ENCODE peak calls at places on chromosomes 2 and 18, in eight cellular contexts. One of them, this sample, is unnamed.

GRCh38 chr2:197349699-197350098 is 39.1 kb upstream of the ANKRD44 start:
- DNase-seq in naive thymus-derived CD8-positive, alpha-beta T cell: no peak
- DNase-seq in transverse colon: no peak
- DNase-seq in HT1080: no peak
- DNase-seq in sigmoid colon: no peak
- DNase-seq in activated T-helper 1 cell treated with Interleukin-2 at 50 U/mL for 16 hours: no peak
- DNase-seq in head of caudate nucleus: no peak
- DNase-seq in left kidney: no peak
- DNase-seq in this sample: no peak

GRCh38 chr2:33342171-33342570 is 134.3 kb upstream of the RASGRP3 start:
- DNase-seq in naive thymus-derived CD8-positive, alpha-beta T cell: no peak
- DNase-seq in transverse colon: no peak
- DNase-seq in HT1080: peak
- DNase-seq in sigmoid colon: no peak
- DNase-seq in activated T-helper 1 cell treated with Interleukin-2 at 50 U/mL for 16 hours: no peak
- DNase-seq in head of caudate nucleus: no peak
- DNase-seq in left kidney: no peak
- DNase-seq in this sample: no peak

GRCh38 chr2:31038385-31038784 is 99.9 kb downstream of the GALNT14 start:
- DNase-seq in naive thymus-derived CD8-positive, alpha-beta T cell: no peak
- DNase-seq in transverse colon: no peak
- DNase-seq in HT1080: no peak
- DNase-seq in sigmoid colon: no peak
- DNase-seq in activated T-helper 1 cell treated with Interleukin-2 at 50 U/mL for 16 hours: no peak
- DNase-seq in head of caudate nucleus: no peak
- DNase-seq in left kidney: no peak
- DNase-seq in this sample: no peak

GRCh38 chr2:237154894-237155851 is 69.5 kb downstream of the COPS8 start:
- DNase-seq in naive thymus-derived CD8-positive, alpha-beta T cell: no peak
- DNase-seq in transverse colon: no peak
- DNase-seq in HT1080: no peak
- DNase-seq in sigmoid colon: no peak
- DNase-seq in activated T-helper 1 cell treated with Interleukin-2 at 50 U/mL for 16 hours: no peak
- DNase-seq in head of caudate nucleus: no peak
- DNase-seq in left kidney: no peak
- DNase-seq in this sample: peak

GRCh38 chr2:60368437-60368836 is 185.0 kb downstream of the BCL11A start:
- DNase-seq in naive thymus-derived CD8-positive, alpha-beta T cell: no peak
- DNase-seq in transverse colon: no peak
- DNase-seq in HT1080: no peak
- DNase-seq in sigmoid colon: no peak
- DNase-seq in activated T-helper 1 cell treated with Interleukin-2 at 50 U/mL for 16 hours: no peak
- DNase-seq in head of caudate nucleus: no peak
- DNase-seq in left kidney: no peak
- DNase-seq in this sample: no peak

GRCh38 chr2:219285894-219286425 is 6.8 kb downstream of the DNAJB2 start:
- DNase-seq in naive thymus-derived CD8-positive, alpha-beta T cell: no peak
- DNase-seq in transverse colon: no peak
- DNase-seq in HT1080: no peak
- DNase-seq in sigmoid colon: peak
- DNase-seq in activated T-helper 1 cell treated with Interleukin-2 at 50 U/mL for 16 hours: no peak
- DNase-seq in head of caudate nucleus: peak
- DNase-seq in left kidney: peak
- DNase-seq in this sample: no peak

GRCh38 chr2:8086796-8087479 is 594.9 kb upstream of the ID2 start:
- DNase-seq in naive thymus-derived CD8-positive, alpha-beta T cell: no peak
- DNase-seq in transverse colon: no peak
- DNase-seq in HT1080: peak
- DNase-seq in sigmoid colon: no peak
- DNase-seq in activated T-helper 1 cell treated with Interleukin-2 at 50 U/mL for 16 hours: no peak
- DNase-seq in head of caudate nucleus: no peak
- DNase-seq in left kidney: no peak
- DNase-seq in this sample: no peak

GRCh38 chr18:79809482-79810192 is 11.9 kb downstream of the KCNG2 start:
- DNase-seq in naive thymus-derived CD8-positive, alpha-beta T cell: no peak
- DNase-seq in transverse colon: no peak
- DNase-seq in HT1080: no peak
- DNase-seq in sigmoid colon: peak
- DNase-seq in activated T-helper 1 cell treated with Interleukin-2 at 50 U/mL for 16 hours: no peak
- DNase-seq in head of caudate nucleus: no peak
- DNase-seq in left kidney: no peak
- DNase-seq in this sample: no peak

GRCh38 chr2:145638675-145639074 is 1118.8 kb upstream of the ZEB2 start:
- DNase-seq in naive thymus-derived CD8-positive, alpha-beta T cell: no peak
- DNase-seq in transverse colon: no peak
- DNase-seq in HT1080: no peak
- DNase-seq in sigmoid colon: no peak
- DNase-seq in activated T-helper 1 cell treated with Interleukin-2 at 50 U/mL for 16 hours: no peak
- DNase-seq in head of caudate nucleus: no peak
- DNase-seq in left kidney: no peak
- DNase-seq in this sample: peak

GRCh38 chr18:34600118-34600517 is 110.0 kb upstream of the DTNA start:
- DNase-seq in naive thymus-derived CD8-positive, alpha-beta T cell: no peak
- DNase-seq in transverse colon: no peak
- DNase-seq in HT1080: no peak
- DNase-seq in sigmoid colon: no peak
- DNase-seq in activated T-helper 1 cell treated with Interleukin-2 at 50 U/mL for 16 hours: no peak
- DNase-seq in head of caudate nucleus: no peak
- DNase-seq in left kidney: no peak
- DNase-seq in this sample: no peak

GRCh38 chr2:205680067-205680466 is 2.2 kb upstream of the NRP2 start:
- DNase-seq in naive thymus-derived CD8-positive, alpha-beta T cell: no peak
- DNase-seq in transverse colon: peak
- DNase-seq in HT1080: peak
- DNase-seq in sigmoid colon: peak
- DNase-seq in activated T-helper 1 cell treated with Interleukin-2 at 50 U/mL for 16 hours: peak
- DNase-seq in head of caudate nucleus: peak
- DNase-seq in left kidney: peak
- DNase-seq in this sample: peak

GRCh38 chr2:70070557-70071268 is 16.6 kb upstream of the PCBP1 start:
- DNase-seq in naive thymus-derived CD8-positive, alpha-beta T cell: no peak
- DNase-seq in transverse colon: peak
- DNase-seq in HT1080: peak
- DNase-seq in sigmoid colon: peak
- DNase-seq in activated T-helper 1 cell treated with Interleukin-2 at 50 U/mL for 16 hours: peak
- DNase-seq in head of caudate nucleus: peak
- DNase-seq in left kidney: peak
- DNase-seq in this sample: peak

GRCh38 chr18:46097378-46097852 is 681 bp downstream of the ATP5F1A start:
- DNase-seq in naive thymus-derived CD8-positive, alpha-beta T cell: no peak
- DNase-seq in transverse colon: no peak
- DNase-seq in HT1080: no peak
- DNase-seq in sigmoid colon: no peak
- DNase-seq in activated T-helper 1 cell treated with Interleukin-2 at 50 U/mL for 16 hours: no peak
- DNase-seq in head of caudate nucleus: no peak
- DNase-seq in left kidney: no peak
- DNase-seq in this sample: peak

GRCh38 chr2:23291274-23291673 is 93.7 kb upstream of the KLHL29 start:
- DNase-seq in naive thymus-derived CD8-positive, alpha-beta T cell: no peak
- DNase-seq in transverse colon: no peak
- DNase-seq in HT1080: no peak
- DNase-seq in sigmoid colon: peak
- DNase-seq in activated T-helper 1 cell treated with Interleukin-2 at 50 U/mL for 16 hours: no peak
- DNase-seq in head of caudate nucleus: no peak
- DNase-seq in left kidney: no peak
- DNase-seq in this sample: no peak

GRCh38 chr2:31170071-31170698 is 31.9 kb upstream of the GALNT14 start:
- DNase-seq in naive thymus-derived CD8-positive, alpha-beta T cell: peak
- DNase-seq in transverse colon: peak
- DNase-seq in HT1080: peak
- DNase-seq in sigmoid colon: no peak
- DNase-seq in activated T-helper 1 cell treated with Interleukin-2 at 50 U/mL for 16 hours: no peak
- DNase-seq in head of caudate nucleus: peak
- DNase-seq in left kidney: peak
- DNase-seq in this sample: peak

GRCh38 chr2:156065912-156066311 is 266.6 kb downstream of the NR4A2 start:
- DNase-seq in naive thymus-derived CD8-positive, alpha-beta T cell: no peak
- DNase-seq in transverse colon: no peak
- DNase-seq in HT1080: no peak
- DNase-seq in sigmoid colon: no peak
- DNase-seq in activated T-helper 1 cell treated with Interleukin-2 at 50 U/mL for 16 hours: no peak
- DNase-seq in head of caudate nucleus: no peak
- DNase-seq in left kidney: no peak
- DNase-seq in this sample: peak